ENCODE peak calls at places on chromosomes 6 and 20, in four cellular contexts. T is OCI-LY7, E is GM23248, W is HCT116. J is an unnamed sample. For H3K36me3, the result is how much of the 10 kb centered on the place peaks cover.

GRCh38 chr20:49595346-49595745 is 27.4 kb upstream of the PTGIS start:
- DNase-seq in T (no peak), E (no peak), W (no peak), J (no peak)

GRCh38 chr6:55569638-55570037 is 9.4 kb downstream of the HMGCLL1 start:
- DNase-seq in T (no peak), E (no peak), W (no peak), J (no peak)

GRCh38 chr6:62086047-62086446 is 200.0 kb downstream of the KHDRBS2 start:
- DNase-seq in T (no peak), E (no peak), W (no peak), J (no peak)

GRCh38 chr6:159510141-159510540 is 182.9 kb downstream of the SOD2 start:
- DNase-seq in T (no peak), E (no peak), W (no peak), J (no peak)

GRCh38 chr6:100678027-100678426 is 203.1 kb downstream of the ASCC3 start:
- DNase-seq in T (no peak), E (peak), W (no peak), J (no peak)

GRCh38 chr6:11315743-11316437 is 83.4 kb upstream of the NEDD9 start:
- DNase-seq in T (no peak), E (peak), W (peak), J (no peak)

GRCh38 chr20:18628330-18628941 is 40.6 kb downstream of the DTD1 start:
- DNase-seq in T (peak), E (peak), W (no peak), J (no peak)

GRCh38 chr6:16731503-16732018 is 29.7 kb downstream of the ATXN1 start:
- DNase-seq in T (no peak), E (no peak), W (no peak), J (peak)

GRCh38 chr20:41387433-41387832 is 20.8 kb upstream of the EMILIN3 start:
- DNase-seq in T (no peak), E (no peak), W (no peak), J (no peak)

GRCh38 chr6:75922226-75922625 is 150.2 kb downstream of the IMPG1 start:
- DNase-seq in T (no peak), E (peak), W (no peak), J (no peak)

GRCh38 chr20:36236786-36237121 is 476 bp downstream of the AAR2 start:
- DNase-seq in T (no peak), E (no peak), W (no peak), J (no peak)

DNA sequence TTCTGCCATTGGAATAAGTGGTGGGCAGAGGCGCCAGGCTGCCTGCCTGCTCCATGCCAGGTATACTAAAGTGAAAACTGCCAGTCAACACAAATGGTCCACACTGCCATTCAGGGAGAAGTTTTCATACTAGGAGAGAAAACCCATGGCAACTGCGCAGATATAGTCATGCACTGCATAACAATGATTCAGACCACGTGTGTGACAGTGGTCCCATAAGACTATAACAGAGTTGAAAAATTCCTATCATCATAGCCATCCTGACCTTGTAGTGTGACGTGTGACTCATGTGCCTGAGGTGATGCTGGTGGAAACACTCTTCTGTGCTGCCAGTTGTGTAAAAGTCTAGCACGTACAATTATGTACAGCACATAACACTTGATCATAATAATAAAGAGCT is 25.1 kb downstream of the ZC3H12D start:
- DNase-seq in T (no peak), E (peak), W (no peak), J (no peak)
- H3K36me3 ChIP-seq in T (half or more), E (under half), W (under half), J (under half)

DNA sequence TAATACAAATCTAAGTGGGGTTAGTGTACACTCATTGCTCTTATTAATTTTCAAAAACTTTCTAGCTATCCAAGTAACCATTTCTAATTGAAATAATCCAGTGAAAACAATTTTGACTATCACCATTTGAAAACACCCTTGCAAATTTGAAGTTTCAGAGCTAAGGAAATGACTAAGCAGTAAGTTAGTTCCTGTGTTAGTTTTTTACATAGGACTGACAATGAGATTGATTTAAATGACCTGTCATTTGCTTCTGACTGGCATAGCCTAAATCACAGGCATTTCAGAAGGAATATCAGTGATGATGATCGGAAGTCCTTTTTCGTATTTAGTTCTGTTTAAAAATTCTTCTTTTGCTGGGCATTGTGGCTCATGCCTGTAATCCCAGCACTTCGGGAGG is 27.0 kb downstream of the STK4 start:
- DNase-seq in T (no peak), E (peak), W (no peak), J (peak)
- TF ChIP-seq EZH2phosphoT487 in T (no peak), E (no peak), W (no peak), J (no peak)

GRCh38 chr6:26131618-26132017 is 44.4 kb downstream of the HFE start:
- DNase-seq in T (no peak), E (no peak), W (no peak), J (no peak)
- H3K36me3 ChIP-seq in T (under half), E (under half), W (under half), J (under half)

GRCh38 chr6:31815025-31815838 is at the start of the genes HSPA1A and HSPA1L:
- DNase-seq in T (no peak), E (peak), W (no peak), J (no peak)
- TF ChIP-seq EZH2phosphoT487 in T (no peak), E (no peak), W (no peak), J (no peak)

DNA sequence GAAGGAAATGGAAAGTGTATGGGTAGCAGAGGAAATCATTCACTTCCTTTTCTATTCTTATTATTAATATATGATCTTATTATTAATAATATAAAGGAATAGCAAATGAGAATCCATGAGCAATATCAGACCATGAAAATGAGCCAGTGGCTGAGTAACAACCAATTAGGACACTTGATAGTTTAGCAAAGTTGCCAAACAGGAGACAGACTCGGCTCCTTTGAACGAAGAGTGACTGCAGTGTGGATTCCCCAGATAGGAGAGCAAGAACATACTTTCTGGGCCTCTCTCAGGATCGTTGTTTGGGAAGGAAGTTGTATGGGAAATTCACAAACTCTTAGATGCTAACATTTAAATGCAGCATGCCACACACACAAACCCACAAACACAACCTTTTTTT is 222.0 kb downstream of the KHDC1L start:
- DNase-seq in T (no peak), E (no peak), W (no peak), J (no peak)
- H3K36me3 ChIP-seq in T (under half), E (under half), W (under half), J (under half)

J was measured in MM.1S.